ENCODE peak calls at places on chromosome 6, in four cellular contexts. One of them, this sample, is unnamed.

GRCh38 chr6:129981598-129981997 is 36.8 kb upstream of the L3MBTL3 start:
- DNase-seq in A549: peak
- DNase-seq in heart left ventricle: no peak
- DNase-seq in cardiac fibroblast: peak
- DNase-seq in this sample: no peak

GRCh38 chr6:138987299-138987642 is 782 bp downstream of the REPS1 start:
- DNase-seq in A549: no peak
- DNase-seq in heart left ventricle: peak
- DNase-seq in cardiac fibroblast: no peak
- DNase-seq in this sample: no peak

GRCh38 chr6:91117550-91117949 is 530.7 kb upstream of the MAP3K7 start:
- DNase-seq in A549: no peak
- DNase-seq in heart left ventricle: no peak
- DNase-seq in cardiac fibroblast: no peak
- DNase-seq in this sample: no peak

GRCh38 chr6:166317261-166318212 is 9.3 kb upstream of the PRR18 start:
- DNase-seq in A549: no peak
- DNase-seq in heart left ventricle: no peak
- DNase-seq in cardiac fibroblast: no peak
- DNase-seq in this sample: no peak

GRCh38 chr6:150491131-150491795 is 108.4 kb upstream of the PLEKHG1 start:
- DNase-seq in A549: no peak
- DNase-seq in heart left ventricle: no peak
- DNase-seq in cardiac fibroblast: peak
- DNase-seq in this sample: peak

GRCh38 chr6:135938588-135939215 is 87.2 kb downstream of the PDE7B start:
- DNase-seq in A549: peak
- DNase-seq in heart left ventricle: peak
- DNase-seq in cardiac fibroblast: peak
- DNase-seq in this sample: peak

GRCh38 chr6:14442250-14442649 is 324.7 kb downstream of the CD83 start:
- DNase-seq in A549: no peak
- DNase-seq in heart left ventricle: no peak
- DNase-seq in cardiac fibroblast: no peak
- DNase-seq in this sample: no peak

GRCh38 chr6:74000582-74000981 is 304.6 kb downstream of the CD109 start:
- DNase-seq in A549: no peak
- DNase-seq in heart left ventricle: no peak
- DNase-seq in cardiac fibroblast: no peak
- DNase-seq in this sample: no peak

GRCh38 chr6:157148391-157149323 is 174.7 kb downstream of the TMEM242 start:
- DNase-seq in A549: peak
- DNase-seq in heart left ventricle: peak
- DNase-seq in cardiac fibroblast: peak
- DNase-seq in this sample: peak

GRCh38 chr6:107116328-107116892 is 1.1 kb upstream of the BEND3 start:
- DNase-seq in A549: peak
- DNase-seq in heart left ventricle: no peak
- DNase-seq in cardiac fibroblast: no peak
- DNase-seq in this sample: peak

GRCh38 chr6:169155481-169155880 is 98.2 kb downstream of the THBS2 start:
- DNase-seq in A549: no peak
- DNase-seq in heart left ventricle: no peak
- DNase-seq in cardiac fibroblast: no peak
- DNase-seq in this sample: no peak

GRCh38 chr6:142714956-142715355 is 230.0 kb downstream of the HIVEP2 start:
- DNase-seq in A549: no peak
- DNase-seq in heart left ventricle: no peak
- DNase-seq in cardiac fibroblast: no peak
- DNase-seq in this sample: no peak

GRCh38 chr6:39239527-39240154 is 10.4 kb upstream of the KCNK5 start:
- DNase-seq in A549: no peak
- DNase-seq in heart left ventricle: no peak
- DNase-seq in cardiac fibroblast: no peak
- DNase-seq in this sample: no peak

GRCh38 chr6:155883334-155883731 is 427.7 kb upstream of the NOX3 start:
- DNase-seq in A549: no peak
- DNase-seq in heart left ventricle: no peak
- DNase-seq in cardiac fibroblast: peak
- DNase-seq in this sample: no peak

GRCh38 chr6:158501638-158502592 is 58.0 kb upstream of the TMEM181 start:
- DNase-seq in A549: no peak
- DNase-seq in heart left ventricle: no peak
- DNase-seq in cardiac fibroblast: no peak
- DNase-seq in this sample: no peak

GRCh38 chr6:12152023-12152960 is 137.9 kb upstream of the EDN1 start:
- DNase-seq in A549: no peak
- DNase-seq in heart left ventricle: no peak
- DNase-seq in cardiac fibroblast: no peak
- DNase-seq in this sample: no peak
- H3K4me3 ChIP-seq in A549: no peak
- H3K4me3 ChIP-seq in heart left ventricle: no peak
- H3K4me3 ChIP-seq in cardiac fibroblast: no peak
- H3K4me3 ChIP-seq in this sample: no peak

GRCh38 chr6:42961020-42961470 is 491 bp downstream of the GNMT start:
- DNase-seq in A549: no peak
- DNase-seq in heart left ventricle: no peak
- DNase-seq in cardiac fibroblast: no peak
- DNase-seq in this sample: no peak
- H3K4me3 ChIP-seq in A549: peak
- H3K4me3 ChIP-seq in heart left ventricle: peak
- H3K4me3 ChIP-seq in cardiac fibroblast: peak
- H3K4me3 ChIP-seq in this sample: peak

GRCh38 chr6:18390476-18390875 is 3.3 kb downstream of the RNF144B start:
- DNase-seq in A549: no peak
- DNase-seq in heart left ventricle: no peak
- DNase-seq in cardiac fibroblast: no peak
- DNase-seq in this sample: no peak
- H3K4me3 ChIP-seq in A549: no peak
- H3K4me3 ChIP-seq in heart left ventricle: peak
- H3K4me3 ChIP-seq in cardiac fibroblast: no peak
- H3K4me3 ChIP-seq in this sample: no peak

GRCh38 chr6:34243901-34244884 is 4.6 kb downstream of the SMIM29 start:
- DNase-seq in A549: peak
- DNase-seq in heart left ventricle: no peak
- DNase-seq in cardiac fibroblast: peak
- DNase-seq in this sample: peak
- H3K4me3 ChIP-seq in A549: peak
- H3K4me3 ChIP-seq in heart left ventricle: no peak
- H3K4me3 ChIP-seq in cardiac fibroblast: no peak
- H3K4me3 ChIP-seq in this sample: peak

GRCh38 chr6:160030103-160030502 is 61.2 kb downstream of the IGF2R start:
- DNase-seq in A549: peak
- DNase-seq in heart left ventricle: peak
- DNase-seq in cardiac fibroblast: peak
- DNase-seq in this sample: peak
- H3K4me3 ChIP-seq in A549: no peak
- H3K4me3 ChIP-seq in heart left ventricle: no peak
- H3K4me3 ChIP-seq in cardiac fibroblast: no peak
- H3K4me3 ChIP-seq in this sample: no peak

GRCh38 chr6:81562169-81562568 is 190.3 kb downstream of the TENT5A start:
- DNase-seq in A549: peak
- DNase-seq in heart left ventricle: no peak
- DNase-seq in cardiac fibroblast: peak
- DNase-seq in this sample: peak
- H3K4me3 ChIP-seq in A549: no peak
- H3K4me3 ChIP-seq in heart left ventricle: peak
- H3K4me3 ChIP-seq in cardiac fibroblast: no peak
- H3K4me3 ChIP-seq in this sample: no peak

GRCh38 chr6:167497387-167498056 is 172.6 kb downstream of the TTLL2 start:
- DNase-seq in A549: peak
- DNase-seq in heart left ventricle: no peak
- DNase-seq in cardiac fibroblast: peak
- DNase-seq in this sample: peak

GRCh38 chr6:167496707-167497106 is 171.8 kb downstream of the TTLL2 start:
- DNase-seq in A549: no peak
- DNase-seq in heart left ventricle: no peak
- DNase-seq in cardiac fibroblast: no peak
- DNase-seq in this sample: no peak

GRCh38 chr6:167494698-167495435 is 170.0 kb downstream of the TTLL2 start:
- DNase-seq in A549: no peak
- DNase-seq in heart left ventricle: no peak
- DNase-seq in cardiac fibroblast: no peak
- DNase-seq in this sample: no peak

GRCh38 chr6:167493961-167494697 is 169.2 kb downstream of the TTLL2 start:
- DNase-seq in A549: no peak
- DNase-seq in heart left ventricle: peak
- DNase-seq in cardiac fibroblast: peak
- DNase-seq in this sample: no peak

GRCh38 chr6:167495506-167496391 is 170.9 kb downstream of the TTLL2 start:
- DNase-seq in A549: no peak
- DNase-seq in heart left ventricle: no peak
- DNase-seq in cardiac fibroblast: no peak
- DNase-seq in this sample: no peak
- H3K4me3 ChIP-seq in A549: no peak
- H3K4me3 ChIP-seq in heart left ventricle: no peak
- H3K4me3 ChIP-seq in cardiac fibroblast: no peak
- H3K4me3 ChIP-seq in this sample: no peak